ENCODE peak calls at places on chromosomes 7 and 10, in five cellular contexts. Q is erythroblast, Y is IMR-90, A is HCT116, J is tibial nerve. G is an unnamed sample.

GRCh38 chr10:4066581-4067403 is 281.8 kb upstream of the KLF6 start:
- DNase-seq in A (no peak), J (no peak), Y (no peak), Q (no peak), G (no peak)

GRCh38 chr7:92754756-92755581 is 81.4 kb downstream of the CDK6 start:
- DNase-seq in Y (no peak), Q (peak), A (no peak), J (no peak), G (no peak)

GRCh38 chr10:128050937-128051336 is 75.3 kb downstream of the MKI67 start:
- DNase-seq in Y (no peak), A (no peak), J (no peak), Q (no peak), G (peak)

GRCh38 chr7:108503112-108504026 is 22.6 kb downstream of the PNPLA8 start:
- DNase-seq in Q (no peak), A (no peak), Y (peak), J (no peak), G (no peak)

GRCh38 chr10:59995862-59996261 is 89.5 kb upstream of the CCDC6 start:
- DNase-seq in Y (no peak), J (no peak), A (no peak), Q (no peak), G (no peak)

GRCh38 chr10:72702868-72703581 is 11.1 kb downstream of the MCU start:
- DNase-seq in Y (peak), A (no peak), J (no peak), Q (no peak), G (no peak)

GRCh38 chr10:98885380-98885779 is 350.3 kb downstream of the HPSE2 start:
- DNase-seq in J (no peak), A (no peak), Y (no peak), Q (peak), G (no peak)

GRCh38 chr7:116706668-116707126 is 34.7 kb downstream of the MET start:
- DNase-seq in Q (no peak), J (no peak), Y (no peak), A (peak), G (no peak)

GRCh38 chr7:137874390-137874789 is 27.6 kb upstream of the DGKI start:
- DNase-seq in J (no peak), Q (no peak), Y (peak), A (no peak), G (no peak)

GRCh38 chr7:99557940-99558305 is 519 bp upstream of the ZNF655 start:
- DNase-seq in Q (no peak), A (no peak), J (no peak), Y (no peak), G (no peak)

GRCh38 chr7:7354674-7355073 is 172.3 kb downstream of the C1GALT1 start:
- DNase-seq in A (peak), J (no peak), Y (no peak), Q (no peak), G (no peak)

GRCh38 chr7:2982831-2983230 is 60.8 kb downstream of the CARD11 start:
- DNase-seq in A (no peak), Q (no peak), J (no peak), Y (no peak), G (no peak)

GRCh38 chr7:16786257-16786656 is 18.5 kb downstream of the AGR2 start:
- DNase-seq in A (no peak), Q (no peak), J (no peak), Y (no peak), G (no peak)

GRCh38 chr10:28072573-28072972 is 73.7 kb upstream of the ODAD2 start:
- DNase-seq in Y (peak), J (no peak), Q (no peak), A (no peak), G (no peak)
- TF ChIP-seq POLR2A in Y (no peak), J (no peak), Q (no peak), A (no peak), G (no peak)

DNA sequence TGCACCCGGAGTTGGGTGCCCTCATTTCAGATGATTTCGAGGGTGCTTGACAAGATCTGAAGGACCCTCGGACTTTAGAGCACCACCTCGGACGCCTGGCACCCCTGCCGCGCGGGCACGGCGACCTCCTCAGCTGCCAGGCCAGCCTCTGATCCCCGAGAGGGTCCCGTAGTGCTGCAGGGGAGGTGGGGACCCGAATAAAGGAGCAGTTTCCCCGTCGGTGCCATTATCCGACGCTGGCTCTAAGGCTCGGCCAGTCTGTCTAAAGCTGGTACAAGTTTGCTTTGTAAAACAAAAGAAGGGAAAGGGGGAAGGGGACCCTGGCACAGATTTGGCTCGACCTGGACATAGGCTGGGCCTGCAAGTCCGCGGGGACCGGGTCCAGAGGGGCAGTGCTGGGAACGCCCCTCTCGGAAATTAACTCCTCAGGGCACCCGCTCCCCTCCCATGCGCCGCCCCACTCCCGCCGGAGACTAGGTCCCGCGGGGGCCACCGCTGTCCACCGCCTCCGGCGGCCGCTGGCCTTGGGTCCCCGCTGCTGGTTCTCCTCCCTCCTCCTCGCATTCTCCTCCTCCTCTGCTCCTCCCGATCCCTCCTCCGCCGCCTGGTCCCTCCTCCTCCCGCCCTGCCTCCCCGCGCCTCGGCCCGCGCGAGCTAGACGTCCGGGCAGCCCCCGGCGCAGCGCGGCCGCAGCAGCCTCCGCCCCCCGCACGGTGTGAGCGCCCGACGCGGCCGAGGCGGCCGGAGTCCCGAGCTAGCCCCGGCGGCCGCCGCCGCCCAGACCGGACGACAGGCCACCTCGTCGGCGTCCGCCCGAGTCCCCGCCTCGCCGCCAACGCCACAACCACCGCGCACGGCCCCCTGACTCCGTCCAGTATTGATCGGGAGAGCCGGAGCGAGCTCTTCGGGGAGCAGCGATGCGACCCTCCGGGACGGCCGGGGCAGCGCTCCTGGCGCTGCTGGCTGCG is at the start of gene EGFR:
- DNase-seq in J (peak), A (peak), Y (peak), Q (no peak), G (peak)
- TF ChIP-seq POLR2A in J (peak), A (no peak), Y (peak), Q (no peak), G (peak)

GRCh38 chr10:20596065-20596760 is 300.9 kb downstream of the NEBL start:
- DNase-seq in A (no peak), Y (peak), J (no peak), Q (no peak), G (no peak)

GRCh38 chr10:20593649-20594048 is 303.5 kb downstream of the NEBL start:
- DNase-seq in Y (no peak), Q (no peak), J (no peak), A (no peak), G (no peak)

GRCh38 chr10:20598590-20598989 is 298.5 kb downstream of the NEBL start:
- DNase-seq in Y (peak), A (no peak), J (peak), Q (no peak), G (peak)

DNA sequence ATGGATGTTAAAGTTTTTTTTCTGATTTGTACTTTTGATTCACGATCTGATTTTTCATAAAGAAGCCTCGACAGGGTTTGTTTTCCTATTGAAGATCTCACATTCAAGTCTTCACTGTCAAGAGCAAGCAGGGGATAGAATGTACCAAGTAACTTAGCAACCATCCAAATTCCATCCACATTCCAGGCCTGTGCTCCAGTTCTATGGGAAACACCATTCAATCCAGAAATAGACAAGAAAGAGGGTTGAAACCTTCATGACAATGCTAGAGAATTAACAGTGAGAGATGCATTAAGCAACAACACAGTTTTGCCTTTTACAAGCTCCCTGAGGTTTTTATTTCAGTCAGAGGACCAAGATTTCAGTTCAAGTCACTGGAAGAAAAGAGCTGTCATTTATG is 300.2 kb downstream of the NEBL start:
- DNase-seq in A (no peak), Y (no peak), Q (no peak), J (no peak), G (no peak)
- TF ChIP-seq POLR2A in A (no peak), Y (no peak), Q (no peak), J (no peak), G (no peak)

GRCh38 chr10:7817576-7817975 is 729 bp upstream of the TAF3 start:
- DNase-seq in Y (no peak), Q (no peak), A (no peak), J (no peak), G (no peak)

GRCh38 chr10:7819126-7819470 is 793 bp downstream of the TAF3 start:
- DNase-seq in J (no peak), Q (peak), A (no peak), Y (peak), G (no peak)

GRCh38 chr10:7817984-7818294 is 366 bp upstream of the TAF3 start:
- DNase-seq in A (no peak), J (no peak), Q (no peak), Y (no peak), G (no peak)

GRCh38 chr10:7813481-7813880 is 4.8 kb upstream of the TAF3 start:
- DNase-seq in Q (no peak), J (no peak), A (no peak), Y (no peak), G (no peak)

GRCh38 chr10:7818295-7819125 is at the start of gene TAF3:
- DNase-seq in J (peak), A (peak), Q (peak), Y (peak), G (peak)
- TF ChIP-seq POLR2A in J (peak), A (peak), Q (peak), Y (peak), G (no peak)

GRCh38 chr7:35533877-35534276 is 161.1 kb downstream of the HERPUD2 start:
- DNase-seq in Y (no peak), Q (no peak), J (no peak), A (no peak), G (no peak)

GRCh38 chr7:35530124-35531109 is 164.5 kb downstream of the HERPUD2 start:
- DNase-seq in Q (no peak), A (no peak), J (no peak), Y (no peak), G (no peak)

GRCh38 chr7:35537067-35538023 is 157.6 kb downstream of the HERPUD2 start:
- DNase-seq in Q (peak), Y (peak), J (peak), A (peak), G (peak)

GRCh38 chr7:35536396-35536826 is 158.5 kb downstream of the HERPUD2 start:
- DNase-seq in Y (no peak), A (no peak), J (no peak), Q (no peak), G (no peak)
- TF ChIP-seq POLR2A in Y (no peak), A (no peak), J (no peak), Q (no peak), G (no peak)

GRCh38 chr7:102393467-102393866 is 2.7 kb upstream of the PRKRIP1 start:
- DNase-seq in Y (no peak), Q (no peak), A (no peak), J (no peak), G (no peak)

GRCh38 chr7:102396710-102397019 is 502 bp downstream of the PRKRIP1 start:
- DNase-seq in Y (no peak), A (no peak), Q (no peak), J (no peak), G (no peak)

GRCh38 chr7:102398543-102398942 is 2.4 kb downstream of the PRKRIP1 start:
- DNase-seq in A (no peak), Q (no peak), J (no peak), Y (no peak), G (no peak)

GRCh38 chr7:102395958-102396709 is at the start of gene PRKRIP1:
- DNase-seq in Q (peak), A (peak), Y (peak), J (peak), G (peak)

GRCh38 chr7:102395620-102395957 is 574 bp upstream of the PRKRIP1 start:
- DNase-seq in J (no peak), Y (peak), Q (no peak), A (no peak), G (no peak)
- TF ChIP-seq POLR2A in J (no peak), Y (no peak), Q (no peak), A (no peak), G (no peak)

DNA sequence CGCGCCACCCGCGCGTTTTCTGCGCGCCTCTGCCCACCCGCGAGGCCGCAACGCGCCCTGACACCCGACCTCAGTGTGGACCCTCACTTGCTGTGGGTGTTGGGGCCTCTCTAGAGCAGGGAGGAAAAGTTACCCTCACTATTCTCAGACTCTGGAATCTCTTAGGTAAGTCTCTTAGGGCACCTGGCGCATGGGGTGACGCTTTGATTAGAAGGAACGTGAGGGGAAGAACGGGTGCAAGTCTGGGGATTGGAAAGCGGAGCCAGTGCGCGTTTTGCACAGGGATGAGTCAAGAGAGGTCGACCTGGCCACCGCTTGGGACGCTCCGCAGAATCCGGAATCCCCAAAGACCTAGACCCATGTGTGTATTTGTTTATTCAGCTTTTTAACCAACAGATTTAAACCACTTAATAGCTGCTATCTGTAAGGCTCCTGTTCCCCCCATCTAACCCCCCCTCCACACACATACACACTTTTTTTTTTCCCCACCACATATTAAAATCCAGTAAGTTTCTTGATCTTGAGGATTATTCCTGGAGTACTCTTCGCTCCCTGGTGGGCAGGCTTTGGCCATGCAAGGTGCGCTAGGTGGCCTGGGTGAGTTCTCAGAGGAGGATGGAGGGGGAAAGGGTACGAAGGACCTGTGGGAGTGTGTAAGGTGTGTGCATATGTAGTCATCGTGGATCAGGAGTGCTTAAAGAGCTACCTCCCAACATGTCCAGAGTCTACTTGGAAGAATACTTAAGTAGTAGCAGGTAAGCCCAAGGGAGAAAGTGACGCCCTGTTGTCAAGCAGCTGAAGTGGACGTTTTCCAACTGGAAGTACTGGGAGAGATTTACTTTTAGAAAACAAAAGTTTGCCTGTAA is 169.1 kb upstream of the PPP1R3A start:
- DNase-seq in Q (no peak), Y (no peak), J (no peak), A (no peak), G (peak)
- TF ChIP-seq POLR2A in Q (no peak), Y (no peak), J (no peak), A (no peak), G (no peak)

GRCh38 chr10:100993986-100994708 is 5.5 kb upstream of the LZTS2 start:
- DNase-seq in A (no peak), Y (peak), Q (no peak), J (no peak), G (no peak)
- TF ChIP-seq POLR2A in A (no peak), Y (no peak), Q (no peak), J (peak), G (no peak)